ENCODE peak calls at places on chromosomes 13 and 19, in six cellular contexts. K is hepatocyte; S is CD8-positive, alpha-beta memory T cell; Z is body of pancreas; F is effector memory CD4-positive, alpha-beta T cell; O is fibroblast of pulmonary artery. C is an unnamed sample.

GRCh38 chr13:93621966-93622365 is 395.4 kb downstream of the GPC6 start:
- DNase-seq in Z (no peak), F (no peak), S (no peak), K (no peak), O (no peak), C (no peak)

GRCh38 chr19:19486343-19487076 is 28.8 kb downstream of the TSSK6 start:
- DNase-seq in O (no peak), Z (no peak), F (no peak), K (no peak), S (no peak), C (no peak)

GRCh38 chr13:97385146-97385545 is 48.8 kb upstream of the RAP2A start:
- DNase-seq in S (no peak), Z (no peak), K (no peak), F (no peak), O (no peak), C (no peak)

GRCh38 chr13:44044544-44045178 is 165.0 kb downstream of the LACC1 start:
- DNase-seq in O (no peak), Z (no peak), S (no peak), F (no peak), K (no peak), C (peak; percentile 22)

GRCh38 chr13:33236021-33236420 is 49.5 kb downstream of the STARD13 start:
- DNase-seq in Z (no peak), S (no peak), O (peak; percentile 72), F (no peak), K (no peak), C (peak; percentile 38)

GRCh38 chr13:78609464-78610205 is 6.3 kb upstream of the POU4F1 start:
- DNase-seq in S (no peak), F (no peak), O (no peak), K (no peak), Z (peak; percentile 23), C (no peak)

GRCh38 chr19:15252398-15253018 is 20.3 kb upstream of the EPHX3 start:
- DNase-seq in Z (no peak), K (no peak), O (peak; percentile 58), S (no peak), F (no peak), C (peak; percentile 42)

GRCh38 chr19:38044267-38045111 is 137.5 kb downstream of the SIPA1L3 start:
- DNase-seq in O (peak; percentile 42), S (no peak), F (no peak), Z (no peak), K (no peak), C (peak; percentile 27)

GRCh38 chr13:110138009-110138699 is 168.8 kb downstream of the COL4A1 start:
- DNase-seq in S (no peak), F (peak; percentile 14), K (peak; percentile 81), Z (peak; percentile 67), O (peak; percentile 71), C (peak; percentile 84)

GRCh38 chr19:291561-292280 is 518 bp upstream of the PLPP2 start:
- DNase-seq in Z (peak; percentile 58), O (no peak), S (no peak), K (peak; percentile 41), F (no peak), C (peak; percentile 25)

GRCh38 chr13:32650705-32651311 is 64.6 kb downstream of the PDS5B start:
- DNase-seq in Z (peak; percentile 56), O (peak; percentile 84), F (peak; percentile 30), K (peak; percentile 67), S (peak; percentile 34), C (peak; percentile 77)

GRCh38 chr19:33191501-33191900 is 2.6 kb upstream of the LRP3 start:
- DNase-seq in F (no peak), Z (no peak), O (no peak), K (no peak), S (no peak), C (no peak)

GRCh38 chr13:72970956-72971355 is 87.8 kb upstream of the KLF5 start:
- DNase-seq in K (no peak), F (no peak), O (no peak), S (no peak), Z (no peak), C (peak; percentile 30)

GRCh38 chr19:41226053-41226873 is 7.2 kb downstream of the AXL start:
- DNase-seq in S (peak; percentile 11), F (peak; percentile 11), K (peak; percentile 88), O (peak; percentile 92), Z (peak; percentile 71), C (peak; percentile 78)

GRCh38 chr13:113672002-113672651 is 5.1 kb downstream of the GRK1 start:
- DNase-seq in S (no peak), K (no peak), O (no peak), F (no peak), Z (no peak), C (no peak)

GRCh38 chr19:47680858-47681332 is 32.3 kb upstream of the EHD2 start:
- DNase-seq in O (no peak), S (no peak), K (no peak), Z (no peak), F (no peak), C (no peak)

GRCh38 chr19:57720878-57721277 is 6.5 kb downstream of the ZNF671 start:
- DNase-seq in S (no peak), K (no peak), Z (no peak), O (no peak), F (no peak), C (no peak)

GRCh38 chr19:32889137-32889934 is 19.8 kb upstream of the SLC7A9 start:
- DNase-seq in Z (no peak), O (no peak), S (no peak), K (no peak), F (no peak), C (no peak)

GRCh38 chr13:113964251-113964995 is 9.5 kb downstream of the C13orf46 start:
- DNase-seq in O (no peak), Z (peak; percentile 4), S (no peak), F (no peak), K (no peak), C (no peak)

GRCh38 chr13:41017744-41018582 is 1.2 kb downstream of the ELF1 start:
- DNase-seq in O (no peak), F (no peak), K (no peak), Z (no peak), S (no peak), C (peak; percentile 66)
- H3K4me3 ChIP-seq in O (no peak overlapping the region), F (peak overlapping the region; percentile 58), K (peak overlapping the region; percentile 35), Z (no peak overlapping the region), S (peak overlapping the region; percentile 53), C (peak overlapping the region; percentile 61)

GRCh38 chr19:4600082-4600481 is 39.2 kb upstream of the TNFAIP8L1 start:
- DNase-seq in S (no peak), Z (no peak), O (no peak), F (no peak), K (no peak), C (no peak)

GRCh38 chr19:4597278-4597974 is 37.9 kb upstream of the SEMA6B start:
- DNase-seq in O (no peak), Z (no peak), F (peak; percentile 10), K (no peak), S (peak; percentile 16), C (no peak)

GRCh38 chr19:4600893-4601292 is 38.4 kb upstream of the TNFAIP8L1 start:
- DNase-seq in K (no peak), F (no peak), S (no peak), O (no peak), Z (no peak), C (no peak)

GRCh38 chr19:4597975-4598671 is 38.6 kb upstream of the SEMA6B start:
- DNase-seq in S (peak; percentile 30), K (peak; percentile 70), F (peak; percentile 21), O (no peak), Z (no peak), C (peak; percentile 67)

DNA sequence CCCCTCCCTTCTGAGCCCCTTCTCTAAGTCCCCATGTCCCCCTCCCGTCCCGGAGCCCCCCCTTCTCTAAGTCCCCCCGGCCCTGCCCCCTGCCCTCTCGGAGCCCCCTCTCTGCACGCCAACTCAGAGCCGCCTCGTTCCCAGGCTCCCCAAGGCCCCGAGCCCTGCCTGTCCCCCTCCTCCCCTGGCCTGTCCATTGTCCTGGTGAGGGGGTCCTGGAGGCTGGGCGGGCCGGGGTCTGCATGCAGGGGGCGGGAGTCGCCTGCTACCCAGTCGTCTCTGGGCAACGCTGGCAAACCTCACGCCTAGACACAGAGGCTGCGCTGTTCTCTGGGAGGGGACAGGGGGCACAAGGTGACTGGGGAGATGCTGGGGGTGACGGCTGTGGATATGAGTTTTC is 39.2 kb upstream of the SEMA6B start:
- DNase-seq in O (no peak), F (no peak), Z (no peak), S (no peak), K (no peak), C (no peak)
- H3K4me3 ChIP-seq in O (no peak overlapping the region), F (no peak overlapping the region), Z (no peak overlapping the region), S (no peak overlapping the region), K (no peak overlapping the region), C (no peak overlapping the region)

GRCh38 chr19:18385675-18386542 is at the start of gene GDF15:
- DNase-seq in S (peak; percentile 11), K (peak; percentile 92), Z (peak; percentile 98), F (no peak), O (peak; percentile 94), C (peak; percentile 49)

GRCh38 chr19:18386543-18387251 is 739 bp downstream of the GDF15 start:
- DNase-seq in Z (no peak), K (peak; percentile 11), F (no peak), S (no peak), O (peak; percentile 58), C (no peak)

GRCh38 chr19:18389095-18389735 is 3.3 kb downstream of the GDF15 start:
- DNase-seq in O (no peak), F (no peak), S (no peak), Z (no peak), K (no peak), C (no peak)

GRCh38 chr19:18388328-18389094 is 2.6 kb downstream of the GDF15 start:
- DNase-seq in Z (peak; percentile 81), K (peak; percentile 80), O (peak; percentile 62), F (peak; percentile 65), S (peak; percentile 73), C (peak; percentile 57)

DNA sequence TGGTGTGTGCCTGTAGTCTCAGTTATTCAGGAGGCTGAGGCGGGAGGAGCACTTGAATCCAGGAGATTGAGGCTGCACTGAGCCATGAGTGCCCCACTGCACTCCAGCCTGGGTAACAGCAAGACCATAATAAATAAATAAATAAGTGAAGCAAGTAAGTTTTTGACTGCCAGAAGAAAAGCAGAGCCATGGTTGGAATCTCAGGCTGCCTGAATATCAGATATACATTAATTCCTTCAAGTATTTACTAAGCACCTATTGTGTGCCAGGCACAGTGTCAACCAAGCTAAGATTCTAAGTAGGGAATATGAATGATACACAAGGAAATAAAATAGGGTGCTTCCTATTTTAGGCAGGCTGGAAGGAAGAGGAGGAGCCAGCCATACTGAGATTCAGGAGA is 1.4 kb downstream of the GDF15 start:
- DNase-seq in S (no peak), F (no peak), O (no peak), Z (no peak), K (peak; percentile 3), C (no peak)
- H3K4me3 ChIP-seq in S (peak overlapping the region; percentile 17), F (no peak overlapping the region), O (peak overlapping the region; percentile 83), Z (no peak overlapping the region), K (peak overlapping the region; percentile 55), C (peak overlapping the region; percentile 47)

GRCh38 chr13:99305180-99305965 is 1.8 kb downstream of the GPR183 start:
- DNase-seq in S (no peak), F (no peak), Z (no peak), K (no peak), O (no peak), C (no peak)

GRCh38 chr13:99310382-99311031 is 3.3 kb upstream of the GPR183 start:
- DNase-seq in K (no peak), F (no peak), S (no peak), O (peak; percentile 49), Z (no peak), C (no peak)

GRCh38 chr13:99307247-99307646 is at the start of gene GPR183:
- DNase-seq in S (no peak), O (no peak), Z (no peak), F (no peak), K (no peak), C (peak; percentile 27)

GRCh38 chr13:99308481-99309087 is 1.4 kb upstream of the GPR183 start:
- DNase-seq in O (peak; percentile 68), F (no peak), S (no peak), Z (no peak), K (no peak), C (peak; percentile 43)

GRCh38 chr13:99307648-99308339 is 595 bp upstream of the GPR183 start:
- DNase-seq in S (no peak), Z (peak; percentile 50), K (peak; percentile 63), O (peak; percentile 64), F (no peak), C (peak; percentile 91)
- H3K4me3 ChIP-seq in S (peak overlapping the region; percentile 50), Z (no peak overlapping the region), K (no peak overlapping the region), O (no peak overlapping the region), F (peak overlapping the region; percentile 85), C (no peak overlapping the region)

C was measured in epithelial cell of esophagus.